ENCODE peak calls at places on chromosome 12, in four cellular contexts. One of them, this sample, is unnamed.

GRCh38 chr12:98741229-98741614 is 96.1 kb downstream of the APAF1 start:
- DNase-seq in dorsolateral prefrontal cortex: no peak
- DNase-seq in fibroblast of lung: no peak
- DNase-seq in AG04450: no peak
- DNase-seq in this sample: no peak

GRCh38 chr12:124744659-124745467 is 118.8 kb downstream of the SCARB1 start:
- DNase-seq in dorsolateral prefrontal cortex: no peak
- DNase-seq in AG04450: no peak
- DNase-seq in fibroblast of lung: no peak
- DNase-seq in this sample: peak; percentile 34

GRCh38 chr12:69616025-69616424 is 5.3 kb upstream of the LRRC10 start:
- DNase-seq in AG04450: no peak
- DNase-seq in fibroblast of lung: no peak
- DNase-seq in dorsolateral prefrontal cortex: no peak
- DNase-seq in this sample: no peak

GRCh38 chr12:85642810-85643209 is 193.4 kb downstream of the RASSF9 start:
- DNase-seq in fibroblast of lung: peak; percentile 78
- DNase-seq in AG04450: peak; percentile 26
- DNase-seq in dorsolateral prefrontal cortex: no peak
- DNase-seq in this sample: no peak

GRCh38 chr12:111596985-111597730 is 2.0 kb downstream of the ATXN2 start:
- DNase-seq in dorsolateral prefrontal cortex: peak; percentile 46
- DNase-seq in fibroblast of lung: peak; percentile 62
- DNase-seq in AG04450: no peak
- DNase-seq in this sample: peak; percentile 48

GRCh38 chr12:31011336-31011735 is 62.3 kb upstream of the DDX11 start:
- DNase-seq in dorsolateral prefrontal cortex: no peak
- DNase-seq in fibroblast of lung: no peak
- DNase-seq in AG04450: no peak
- DNase-seq in this sample: no peak

GRCh38 chr12:42091769-42092168 is 52.9 kb downstream of the GXYLT1 start:
- DNase-seq in fibroblast of lung: no peak
- DNase-seq in dorsolateral prefrontal cortex: no peak
- DNase-seq in AG04450: no peak
- DNase-seq in this sample: no peak

GRCh38 chr12:101287357-101287756 is 7.5 kb downstream of the UTP20 start:
- DNase-seq in AG04450: no peak
- DNase-seq in dorsolateral prefrontal cortex: no peak
- DNase-seq in fibroblast of lung: no peak
- DNase-seq in this sample: no peak

GRCh38 chr12:13071305-13072280 is 27.4 kb downstream of the FAM234B start:
- DNase-seq in dorsolateral prefrontal cortex: no peak
- DNase-seq in AG04450: no peak
- DNase-seq in fibroblast of lung: no peak
- DNase-seq in this sample: no peak

GRCh38 chr12:507261-507853 is 47.6 kb downstream of the B4GALNT3 start:
- DNase-seq in fibroblast of lung: no peak
- DNase-seq in dorsolateral prefrontal cortex: no peak
- DNase-seq in AG04450: no peak
- DNase-seq in this sample: no peak

GRCh38 chr12:43692064-43692463 is 66.5 kb downstream of the PUS7L start:
- DNase-seq in fibroblast of lung: peak; percentile 27
- DNase-seq in dorsolateral prefrontal cortex: no peak
- DNase-seq in AG04450: no peak
- DNase-seq in this sample: no peak

GRCh38 chr12:121223283-121223946 is 13.5 kb downstream of the P2RX4 start:
- DNase-seq in fibroblast of lung: no peak
- DNase-seq in AG04450: no peak
- DNase-seq in dorsolateral prefrontal cortex: no peak
- DNase-seq in this sample: no peak

GRCh38 chr12:67916266-67916970 is 72.8 kb upstream of the IFNG-AS1 start:
- DNase-seq in AG04450: no peak
- DNase-seq in fibroblast of lung: no peak
- DNase-seq in dorsolateral prefrontal cortex: no peak
- DNase-seq in this sample: no peak

GRCh38 chr12:21413369-21414277 is 23.8 kb upstream of the PYROXD1 start:
- DNase-seq in AG04450: no peak
- DNase-seq in fibroblast of lung: no peak
- DNase-seq in dorsolateral prefrontal cortex: no peak
- DNase-seq in this sample: no peak

GRCh38 chr12:55112378-55112777 is 13.8 kb upstream of the OR9K2 start:
- DNase-seq in fibroblast of lung: no peak
- DNase-seq in dorsolateral prefrontal cortex: no peak
- DNase-seq in AG04450: no peak
- DNase-seq in this sample: no peak

DNA sequence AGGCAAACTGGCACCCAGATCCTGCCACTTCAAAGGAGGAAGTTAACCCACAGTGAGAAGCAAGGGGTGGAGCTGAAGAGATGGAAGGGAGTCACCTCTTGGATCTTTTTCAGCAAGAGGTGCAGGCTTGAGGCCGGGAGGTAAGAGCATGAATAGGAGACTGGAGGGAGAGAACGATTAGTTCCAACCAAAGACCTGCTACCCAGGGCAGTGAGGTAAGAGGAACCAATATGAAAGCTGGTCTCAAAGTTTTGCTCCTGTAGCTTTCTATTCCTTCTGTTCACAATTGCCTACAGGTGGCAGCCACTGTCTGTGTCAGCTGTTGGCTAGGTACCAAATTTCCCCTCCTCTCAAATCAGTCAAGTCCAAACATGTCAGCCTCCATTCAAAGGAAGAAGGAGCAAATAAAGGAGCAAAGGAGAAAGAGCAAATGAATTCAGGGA is 14.9 kb upstream of the TAC3 start:
- DNase-seq in AG04450: no peak
- DNase-seq in dorsolateral prefrontal cortex: no peak
- DNase-seq in fibroblast of lung: no peak
- DNase-seq in this sample: no peak
- TF ChIP-seq CTCF in AG04450: no peak
- TF ChIP-seq CTCF in dorsolateral prefrontal cortex: no peak
- TF ChIP-seq CTCF in fibroblast of lung: no peak
- TF ChIP-seq CTCF in this sample: peak; percentile 43

GRCh38 chr12:52225752-52226151 is 7.3 kb upstream of the KRT7 start:
- DNase-seq in AG04450: no peak
- DNase-seq in dorsolateral prefrontal cortex: no peak
- DNase-seq in fibroblast of lung: no peak
- DNase-seq in this sample: no peak

GRCh38 chr12:52228366-52228765 is 4.7 kb upstream of the KRT7 start:
- DNase-seq in AG04450: no peak
- DNase-seq in dorsolateral prefrontal cortex: no peak
- DNase-seq in fibroblast of lung: no peak
- DNase-seq in this sample: no peak

GRCh38 chr12:52228931-52229330 is 4.1 kb upstream of the KRT7 start:
- DNase-seq in fibroblast of lung: no peak
- DNase-seq in AG04450: no peak
- DNase-seq in dorsolateral prefrontal cortex: no peak
- DNase-seq in this sample: no peak

GRCh38 chr12:52226446-52226845 is 6.6 kb upstream of the KRT7 start:
- DNase-seq in AG04450: no peak
- DNase-seq in dorsolateral prefrontal cortex: no peak
- DNase-seq in fibroblast of lung: no peak
- DNase-seq in this sample: no peak

GRCh38 chr12:52227767-52228166 is 5.3 kb upstream of the KRT7 start:
- DNase-seq in fibroblast of lung: no peak
- DNase-seq in dorsolateral prefrontal cortex: no peak
- DNase-seq in AG04450: no peak
- DNase-seq in this sample: no peak
- H3K27me3 ChIP-seq in fibroblast of lung: no peaks in the 10 kb centered on the region
- H3K27me3 ChIP-seq in dorsolateral prefrontal cortex: peaks cover 13% of the 10 kb centered on the region
- H3K27me3 ChIP-seq in AG04450: no peaks in the 10 kb centered on the region
- H3K27me3 ChIP-seq in this sample: no peaks in the 10 kb centered on the region

GRCh38 chr12:47071241-47071852 is 8.1 kb upstream of the PCED1B start:
- DNase-seq in dorsolateral prefrontal cortex: no peak
- DNase-seq in fibroblast of lung: no peak
- DNase-seq in AG04450: no peak
- DNase-seq in this sample: no peak
- TF ChIP-seq CTCF in dorsolateral prefrontal cortex: no peak
- TF ChIP-seq CTCF in fibroblast of lung: peak; percentile 46
- TF ChIP-seq CTCF in AG04450: peak; percentile 37
- TF ChIP-seq CTCF in this sample: peak; percentile 57

GRCh38 chr12:113157218-113157859 is 7.8 kb downstream of the CFAP73 start:
- DNase-seq in AG04450: no peak
- DNase-seq in fibroblast of lung: no peak
- DNase-seq in dorsolateral prefrontal cortex: no peak
- DNase-seq in this sample: no peak

GRCh38 chr12:113154351-113154973 is 4.9 kb downstream of the CFAP73 start:
- DNase-seq in dorsolateral prefrontal cortex: no peak
- DNase-seq in fibroblast of lung: peak; percentile 14
- DNase-seq in AG04450: no peak
- DNase-seq in this sample: no peak

GRCh38 chr12:113152835-113153814 is 3.6 kb downstream of the CFAP73 start:
- DNase-seq in AG04450: no peak
- DNase-seq in dorsolateral prefrontal cortex: peak; percentile 72
- DNase-seq in fibroblast of lung: peak; percentile 70
- DNase-seq in this sample: peak; percentile 75

GRCh38 chr12:113155641-113156040 is 6.1 kb downstream of the CFAP73 start:
- DNase-seq in dorsolateral prefrontal cortex: no peak
- DNase-seq in AG04450: no peak
- DNase-seq in fibroblast of lung: no peak
- DNase-seq in this sample: no peak

DNA sequence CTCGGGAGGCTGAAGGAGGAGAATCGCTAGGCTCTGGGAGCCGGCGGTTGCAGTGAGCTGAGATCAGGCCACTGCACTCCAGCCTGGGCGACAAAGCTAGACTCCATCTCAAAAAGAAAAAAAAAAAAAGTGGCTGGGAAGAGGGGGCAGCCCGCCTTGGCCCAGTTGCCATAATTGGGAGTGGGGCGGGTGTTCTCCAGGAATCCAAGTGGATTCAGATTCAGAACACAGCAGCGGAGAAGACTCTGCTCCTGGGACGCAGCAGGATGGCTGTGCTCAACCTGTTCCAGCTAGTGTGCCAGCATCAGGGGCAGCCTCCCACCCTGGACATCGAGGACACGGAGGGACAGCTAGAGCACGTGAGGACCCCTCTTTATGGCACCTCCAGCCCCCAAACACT is 5.5 kb downstream of the CFAP73 start:
- DNase-seq in AG04450: no peak
- DNase-seq in fibroblast of lung: no peak
- DNase-seq in dorsolateral prefrontal cortex: no peak
- DNase-seq in this sample: no peak
- H3K27me3 ChIP-seq in AG04450: peaks cover 40% of the 10 kb centered on the region
- H3K27me3 ChIP-seq in fibroblast of lung: peaks cover 25% of the 10 kb centered on the region
- H3K27me3 ChIP-seq in dorsolateral prefrontal cortex: no peaks in the 10 kb centered on the region
- H3K27me3 ChIP-seq in this sample: peaks cover 2% of the 10 kb centered on the region

GRCh38 chr12:112740387-112740934 is 51.1 kb upstream of the RPH3A start:
- DNase-seq in fibroblast of lung: no peak
- DNase-seq in dorsolateral prefrontal cortex: no peak
- DNase-seq in AG04450: no peak
- DNase-seq in this sample: no peak
- TF ChIP-seq CTCF in fibroblast of lung: no peak
- TF ChIP-seq CTCF in dorsolateral prefrontal cortex: no peak
- TF ChIP-seq CTCF in AG04450: no peak
- TF ChIP-seq CTCF in this sample: no peak

DNA sequence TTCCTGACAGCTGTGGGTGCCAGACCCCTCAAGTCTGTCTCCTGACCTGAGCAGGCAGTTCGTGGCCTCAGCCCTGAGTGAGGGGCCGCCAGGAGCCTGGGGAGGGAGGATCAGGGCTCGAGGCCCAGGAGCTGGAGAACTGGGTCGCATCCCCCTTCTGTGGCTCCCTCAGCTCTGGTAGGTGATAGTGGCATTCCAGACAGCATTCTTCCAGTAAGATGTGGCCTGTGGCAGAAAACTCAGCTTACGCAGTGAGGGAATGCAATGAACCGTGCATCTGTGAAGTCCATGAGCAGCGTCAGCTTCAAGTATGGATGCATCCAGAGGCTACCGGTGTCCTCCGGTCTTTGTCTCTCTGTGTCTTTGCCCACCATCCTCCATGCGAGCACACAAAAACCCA is 28.4 kb upstream of the FBRSL1 start:
- DNase-seq in AG04450: no peak
- DNase-seq in dorsolateral prefrontal cortex: no peak
- DNase-seq in fibroblast of lung: no peak
- DNase-seq in this sample: no peak
- H3K27me3 ChIP-seq in AG04450: no peaks in the 10 kb centered on the region
- H3K27me3 ChIP-seq in dorsolateral prefrontal cortex: no peaks in the 10 kb centered on the region
- H3K27me3 ChIP-seq in fibroblast of lung: no peaks in the 10 kb centered on the region
- H3K27me3 ChIP-seq in this sample: no peaks in the 10 kb centered on the region

GRCh38 chr12:117190210-117190781 is at the start of gene FBXO21:
- DNase-seq in AG04450: peak; percentile 38
- DNase-seq in fibroblast of lung: peak; percentile 79
- DNase-seq in dorsolateral prefrontal cortex: peak; percentile 89
- DNase-seq in this sample: peak; percentile 91
- TF ChIP-seq CTCF in AG04450: no peak
- TF ChIP-seq CTCF in fibroblast of lung: no peak
- TF ChIP-seq CTCF in dorsolateral prefrontal cortex: no peak
- TF ChIP-seq CTCF in this sample: no peak

DNA sequence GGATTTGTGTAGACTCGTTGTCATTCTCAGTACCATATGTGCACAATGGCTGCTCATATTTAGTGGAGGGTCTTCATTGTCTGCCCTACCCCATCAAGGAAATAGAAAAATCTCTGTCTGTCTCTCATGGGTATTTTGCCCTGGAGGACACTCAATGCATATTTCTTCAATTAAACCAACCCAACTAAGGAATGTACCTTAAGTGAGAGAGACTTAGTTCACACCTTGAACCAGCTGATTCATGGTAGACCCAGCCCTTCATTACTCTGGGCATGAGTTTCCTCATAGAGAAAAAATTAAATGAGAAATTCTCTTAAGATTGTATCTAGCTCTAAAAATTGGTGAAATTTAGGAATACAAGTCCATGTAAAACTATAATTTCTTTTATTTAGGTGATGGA is 107.1 kb upstream of the PLEKHG7 start:
- DNase-seq in AG04450: no peak
- DNase-seq in fibroblast of lung: no peak
- DNase-seq in dorsolateral prefrontal cortex: no peak
- DNase-seq in this sample: no peak
- H3K27me3 ChIP-seq in AG04450: no peaks in the 10 kb centered on the region
- H3K27me3 ChIP-seq in fibroblast of lung: no peaks in the 10 kb centered on the region
- H3K27me3 ChIP-seq in dorsolateral prefrontal cortex: no peaks in the 10 kb centered on the region
- H3K27me3 ChIP-seq in this sample: no peaks in the 10 kb centered on the region

GRCh38 chr12:2194060-2194459 is 141.3 kb downstream of the CACNA1C start:
- DNase-seq in dorsolateral prefrontal cortex: no peak
- DNase-seq in AG04450: no peak
- DNase-seq in fibroblast of lung: no peak
- DNase-seq in this sample: no peak

GRCh38 chr12:2198088-2198501 is 145.3 kb downstream of the CACNA1C start:
- DNase-seq in fibroblast of lung: peak; percentile 47
- DNase-seq in AG04450: no peak
- DNase-seq in dorsolateral prefrontal cortex: no peak
- DNase-seq in this sample: no peak

GRCh38 chr12:2194571-2194970 is 141.8 kb downstream of the CACNA1C start:
- DNase-seq in AG04450: no peak
- DNase-seq in fibroblast of lung: no peak
- DNase-seq in dorsolateral prefrontal cortex: no peak
- DNase-seq in this sample: no peak

GRCh38 chr12:2192231-2192630 is 139.4 kb downstream of the CACNA1C start:
- DNase-seq in dorsolateral prefrontal cortex: no peak
- DNase-seq in fibroblast of lung: no peak
- DNase-seq in AG04450: no peak
- DNase-seq in this sample: no peak

DNA sequence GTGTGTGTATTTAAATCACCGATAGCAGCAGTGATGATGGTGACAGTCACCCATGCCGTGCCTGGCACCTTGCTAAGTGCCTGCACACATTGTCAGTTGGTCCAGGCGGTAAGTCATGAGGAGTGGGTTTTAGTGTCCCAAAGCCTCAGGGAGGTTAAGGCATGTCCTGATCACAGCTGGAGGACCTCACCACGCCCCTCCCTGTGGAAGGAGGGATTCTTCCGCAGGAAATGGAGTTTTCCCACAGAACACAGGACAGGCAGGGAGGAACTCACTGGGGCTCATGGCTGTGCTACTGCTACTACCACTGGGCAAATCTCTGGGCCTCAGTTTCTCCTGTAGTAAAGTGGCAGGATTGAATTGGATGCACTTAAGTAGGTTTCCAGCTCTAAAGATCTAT is 142.3 kb downstream of the CACNA1C start:
- DNase-seq in dorsolateral prefrontal cortex: no peak
- DNase-seq in AG04450: no peak
- DNase-seq in fibroblast of lung: no peak
- DNase-seq in this sample: no peak
- TF ChIP-seq CTCF in dorsolateral prefrontal cortex: no peak
- TF ChIP-seq CTCF in AG04450: no peak
- TF ChIP-seq CTCF in fibroblast of lung: no peak
- TF ChIP-seq CTCF in this sample: no peak